ENCODE peak calls at places on chromosomes 5 and 9, in eight cellular contexts. One of them, this sample, is unnamed.

GRCh38 chr5:130496215-130496614 is 592.0 kb downstream of the CHSY3 start:
- DNase-seq in fibroblast of lung: no peak
- DNase-seq in GM12878: no peak
- DNase-seq in IMR-90: no peak
- DNase-seq in fibroblast of mammary gland: peak
- DNase-seq in astrocyte of the spinal cord: no peak
- DNase-seq in spleen: no peak
- DNase-seq in Panc1: no peak
- DNase-seq in this sample: no peak

GRCh38 chr9:128104171-128104618 is 23.3 kb downstream of the PTGES2 start:
- DNase-seq in fibroblast of lung: no peak
- DNase-seq in GM12878: no peak
- DNase-seq in IMR-90: no peak
- DNase-seq in fibroblast of mammary gland: no peak
- DNase-seq in astrocyte of the spinal cord: peak
- DNase-seq in spleen: peak
- DNase-seq in Panc1: no peak
- DNase-seq in this sample: no peak

GRCh38 chr5:94360382-94360781 is 258.0 kb downstream of the KIAA0825 start:
- DNase-seq in fibroblast of lung: no peak
- DNase-seq in GM12878: no peak
- DNase-seq in IMR-90: no peak
- DNase-seq in fibroblast of mammary gland: no peak
- DNase-seq in astrocyte of the spinal cord: no peak
- DNase-seq in spleen: no peak
- DNase-seq in Panc1: no peak
- DNase-seq in this sample: no peak

GRCh38 chr5:149733129-149733900 is 3.2 kb downstream of the PPARGC1B start:
- DNase-seq in fibroblast of lung: no peak
- DNase-seq in GM12878: no peak
- DNase-seq in IMR-90: no peak
- DNase-seq in fibroblast of mammary gland: no peak
- DNase-seq in astrocyte of the spinal cord: no peak
- DNase-seq in spleen: no peak
- DNase-seq in Panc1: no peak
- DNase-seq in this sample: no peak

GRCh38 chr5:171713152-171713551 is 72.5 kb upstream of the SMIM23 start:
- DNase-seq in fibroblast of lung: no peak
- DNase-seq in GM12878: no peak
- DNase-seq in IMR-90: no peak
- DNase-seq in fibroblast of mammary gland: no peak
- DNase-seq in astrocyte of the spinal cord: no peak
- DNase-seq in spleen: no peak
- DNase-seq in Panc1: no peak
- DNase-seq in this sample: no peak

GRCh38 chr9:129140397-129141065 is 29.3 kb downstream of the PTPA start:
- DNase-seq in fibroblast of lung: peak
- DNase-seq in GM12878: no peak
- DNase-seq in IMR-90: peak
- DNase-seq in fibroblast of mammary gland: peak
- DNase-seq in astrocyte of the spinal cord: peak
- DNase-seq in spleen: peak
- DNase-seq in Panc1: no peak
- DNase-seq in this sample: no peak

GRCh38 chr5:60959156-60959555 is 14.2 kb downstream of the NDUFAF2 start:
- DNase-seq in fibroblast of lung: peak
- DNase-seq in GM12878: no peak
- DNase-seq in IMR-90: peak
- DNase-seq in fibroblast of mammary gland: peak
- DNase-seq in astrocyte of the spinal cord: peak
- DNase-seq in spleen: no peak
- DNase-seq in Panc1: no peak
- DNase-seq in this sample: no peak

GRCh38 chr5:168076561-168076991 is 214.9 kb upstream of the WWC1 start:
- DNase-seq in fibroblast of lung: peak
- DNase-seq in GM12878: no peak
- DNase-seq in IMR-90: peak
- DNase-seq in fibroblast of mammary gland: peak
- DNase-seq in astrocyte of the spinal cord: peak
- DNase-seq in spleen: no peak
- DNase-seq in Panc1: no peak
- DNase-seq in this sample: peak

GRCh38 chr5:141574122-141574510 is 44.7 kb downstream of the DIAPH1 start:
- DNase-seq in fibroblast of lung: no peak
- DNase-seq in GM12878: no peak
- DNase-seq in IMR-90: peak
- DNase-seq in fibroblast of mammary gland: no peak
- DNase-seq in astrocyte of the spinal cord: no peak
- DNase-seq in spleen: no peak
- DNase-seq in Panc1: no peak
- DNase-seq in this sample: no peak

GRCh38 chr5:179275381-179275878 is 69.8 kb downstream of the ADAMTS2 start:
- DNase-seq in fibroblast of lung: no peak
- DNase-seq in GM12878: no peak
- DNase-seq in IMR-90: no peak
- DNase-seq in fibroblast of mammary gland: no peak
- DNase-seq in astrocyte of the spinal cord: no peak
- DNase-seq in spleen: no peak
- DNase-seq in Panc1: no peak
- DNase-seq in this sample: no peak

GRCh38 chr5:36398137-36398536 is 96.4 kb upstream of the RANBP3L start:
- DNase-seq in fibroblast of lung: peak
- DNase-seq in GM12878: no peak
- DNase-seq in IMR-90: peak
- DNase-seq in fibroblast of mammary gland: peak
- DNase-seq in astrocyte of the spinal cord: peak
- DNase-seq in spleen: no peak
- DNase-seq in Panc1: no peak
- DNase-seq in this sample: no peak

GRCh38 chr5:82244854-82245635 is 33.1 kb downstream of the RPS23 start:
- DNase-seq in fibroblast of lung: peak
- DNase-seq in GM12878: no peak
- DNase-seq in IMR-90: no peak
- DNase-seq in fibroblast of mammary gland: no peak
- DNase-seq in astrocyte of the spinal cord: no peak
- DNase-seq in spleen: no peak
- DNase-seq in Panc1: no peak
- DNase-seq in this sample: no peak

GRCh38 chr9:127520941-127521918 is 69.9 kb downstream of the LRSAM1 start:
- DNase-seq in fibroblast of lung: peak
- DNase-seq in GM12878: no peak
- DNase-seq in IMR-90: peak
- DNase-seq in fibroblast of mammary gland: peak
- DNase-seq in astrocyte of the spinal cord: peak
- DNase-seq in spleen: no peak
- DNase-seq in Panc1: no peak
- DNase-seq in this sample: no peak

GRCh38 chr9:136202449-136203405 is 2.2 kb downstream of the LHX3 start:
- DNase-seq in fibroblast of lung: no peak
- DNase-seq in GM12878: no peak
- DNase-seq in IMR-90: no peak
- DNase-seq in fibroblast of mammary gland: no peak
- DNase-seq in astrocyte of the spinal cord: no peak
- DNase-seq in spleen: no peak
- DNase-seq in Panc1: no peak
- DNase-seq in this sample: no peak

GRCh38 chr9:133716564-133717112 is 21.5 kb downstream of the SARDH start:
- DNase-seq in fibroblast of lung: no peak
- DNase-seq in GM12878: no peak
- DNase-seq in IMR-90: no peak
- DNase-seq in fibroblast of mammary gland: peak
- DNase-seq in astrocyte of the spinal cord: no peak
- DNase-seq in spleen: no peak
- DNase-seq in Panc1: no peak
- DNase-seq in this sample: no peak

GRCh38 chr9:133717113-133718031 is 20.8 kb downstream of the SARDH start:
- DNase-seq in fibroblast of lung: no peak
- DNase-seq in GM12878: no peak
- DNase-seq in IMR-90: no peak
- DNase-seq in fibroblast of mammary gland: no peak
- DNase-seq in astrocyte of the spinal cord: no peak
- DNase-seq in spleen: peak
- DNase-seq in Panc1: no peak
- DNase-seq in this sample: no peak

GRCh38 chr9:133714606-133715294 is 23.4 kb downstream of the SARDH start:
- DNase-seq in fibroblast of lung: peak
- DNase-seq in GM12878: no peak
- DNase-seq in IMR-90: peak
- DNase-seq in fibroblast of mammary gland: peak
- DNase-seq in astrocyte of the spinal cord: peak
- DNase-seq in spleen: no peak
- DNase-seq in Panc1: no peak
- DNase-seq in this sample: no peak

GRCh38 chr9:133715295-133715865 is 22.8 kb downstream of the SARDH start:
- DNase-seq in fibroblast of lung: peak
- DNase-seq in GM12878: no peak
- DNase-seq in IMR-90: peak
- DNase-seq in fibroblast of mammary gland: peak
- DNase-seq in astrocyte of the spinal cord: peak
- DNase-seq in spleen: peak
- DNase-seq in Panc1: no peak
- DNase-seq in this sample: no peak

DNA sequence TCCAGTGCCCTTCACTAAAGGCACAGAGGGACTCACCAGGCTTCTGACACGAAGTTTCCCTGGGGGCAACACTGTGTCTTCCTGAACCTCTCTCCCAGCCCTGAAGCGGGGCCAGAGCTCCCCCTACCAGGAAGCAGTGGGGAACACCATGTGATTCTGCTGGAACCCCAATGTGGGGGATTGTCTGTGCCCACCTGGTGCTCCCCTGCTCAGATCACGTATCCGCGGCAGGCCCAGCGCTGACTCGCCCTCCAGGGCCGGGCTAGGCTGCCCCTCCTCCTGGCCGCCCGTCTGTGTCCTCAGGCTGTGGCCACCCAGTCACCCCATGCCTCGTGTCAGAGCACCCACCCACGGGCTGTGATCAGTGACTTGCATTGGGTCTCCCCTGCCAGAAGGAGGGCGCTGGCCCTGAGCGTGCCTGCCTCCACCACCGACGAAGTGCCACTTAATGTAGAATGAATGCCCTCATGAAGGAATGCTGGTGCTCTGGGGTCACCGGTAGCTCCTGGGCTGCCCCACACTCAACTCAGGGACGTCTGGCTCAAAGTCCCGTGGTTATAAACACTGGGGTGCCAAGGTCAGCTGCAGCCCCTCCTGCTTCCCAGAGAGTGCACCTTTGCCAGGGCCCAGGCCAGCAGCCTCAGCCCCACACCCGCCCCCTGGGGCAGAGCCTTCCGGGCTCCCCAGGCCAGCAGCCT is 22.1 kb downstream of the SARDH start:
- DNase-seq in fibroblast of lung: peak
- DNase-seq in GM12878: no peak
- DNase-seq in IMR-90: peak
- DNase-seq in fibroblast of mammary gland: peak
- DNase-seq in astrocyte of the spinal cord: no peak
- DNase-seq in spleen: peak
- DNase-seq in Panc1: no peak
- DNase-seq in this sample: no peak
- TF ChIP-seq CTCF in fibroblast of lung: peak
- TF ChIP-seq CTCF in GM12878: peak
- TF ChIP-seq CTCF in IMR-90: peak
- TF ChIP-seq CTCF in fibroblast of mammary gland: peak
- TF ChIP-seq CTCF in astrocyte of the spinal cord: peak
- TF ChIP-seq CTCF in spleen: peak
- TF ChIP-seq CTCF in Panc1: peak
- TF ChIP-seq CTCF in this sample: peak

GRCh38 chr9:16704096-16704488 is 166.4 kb downstream of the BNC2 start:
- DNase-seq in fibroblast of lung: no peak
- DNase-seq in GM12878: no peak
- DNase-seq in IMR-90: no peak
- DNase-seq in fibroblast of mammary gland: peak
- DNase-seq in astrocyte of the spinal cord: no peak
- DNase-seq in spleen: no peak
- DNase-seq in Panc1: no peak
- DNase-seq in this sample: no peak
- H3K4me3 ChIP-seq in fibroblast of lung: peak
- H3K4me3 ChIP-seq in GM12878: no peak
- H3K4me3 ChIP-seq in IMR-90: peak
- H3K4me3 ChIP-seq in fibroblast of mammary gland: peak
- H3K4me3 ChIP-seq in astrocyte of the spinal cord: peak
- H3K4me3 ChIP-seq in spleen: no peak
- H3K4me3 ChIP-seq in Panc1: peak
- H3K4me3 ChIP-seq in this sample: peak

DNA sequence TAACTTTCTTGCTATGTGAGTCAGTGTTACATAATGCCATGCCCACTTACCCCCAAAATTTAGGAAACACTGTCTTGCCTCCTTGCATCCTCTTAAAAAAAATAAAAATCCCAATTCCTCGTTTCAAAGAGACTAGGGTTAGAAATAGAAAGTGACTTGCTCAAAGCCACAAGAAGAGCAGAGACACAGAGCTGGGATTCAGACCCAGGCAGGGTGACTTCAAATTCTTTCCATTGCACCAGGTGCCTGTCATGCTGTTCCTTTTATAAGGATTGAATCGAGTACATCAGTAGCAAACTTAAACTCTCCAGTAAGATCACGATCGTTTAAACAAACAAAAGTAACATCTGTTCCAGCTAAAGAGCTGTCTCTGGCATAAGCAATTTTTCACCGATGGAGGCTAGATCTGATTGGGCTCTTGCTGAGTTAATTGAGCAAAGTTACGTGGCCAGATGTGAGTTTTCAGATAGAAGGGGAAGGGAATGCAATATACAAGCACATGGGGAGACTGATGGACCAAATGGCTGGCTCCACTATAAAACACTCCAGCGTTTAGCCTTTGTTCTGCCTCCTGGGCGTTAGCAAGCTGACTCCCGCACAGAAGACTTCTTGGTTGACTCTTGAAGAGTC is 176.9 kb downstream of the PALM2AKAP2 start:
- DNase-seq in fibroblast of lung: peak
- DNase-seq in GM12878: no peak
- DNase-seq in IMR-90: peak
- DNase-seq in fibroblast of mammary gland: peak
- DNase-seq in astrocyte of the spinal cord: peak
- DNase-seq in spleen: no peak
- DNase-seq in Panc1: no peak
- DNase-seq in this sample: no peak
- TF ChIP-seq CTCF in fibroblast of lung: no peak
- TF ChIP-seq CTCF in GM12878: no peak
- TF ChIP-seq CTCF in IMR-90: no peak
- TF ChIP-seq CTCF in fibroblast of mammary gland: no peak
- TF ChIP-seq CTCF in astrocyte of the spinal cord: no peak
- TF ChIP-seq CTCF in spleen: no peak
- TF ChIP-seq CTCF in Panc1: no peak
- TF ChIP-seq CTCF in this sample: no peak

DNA sequence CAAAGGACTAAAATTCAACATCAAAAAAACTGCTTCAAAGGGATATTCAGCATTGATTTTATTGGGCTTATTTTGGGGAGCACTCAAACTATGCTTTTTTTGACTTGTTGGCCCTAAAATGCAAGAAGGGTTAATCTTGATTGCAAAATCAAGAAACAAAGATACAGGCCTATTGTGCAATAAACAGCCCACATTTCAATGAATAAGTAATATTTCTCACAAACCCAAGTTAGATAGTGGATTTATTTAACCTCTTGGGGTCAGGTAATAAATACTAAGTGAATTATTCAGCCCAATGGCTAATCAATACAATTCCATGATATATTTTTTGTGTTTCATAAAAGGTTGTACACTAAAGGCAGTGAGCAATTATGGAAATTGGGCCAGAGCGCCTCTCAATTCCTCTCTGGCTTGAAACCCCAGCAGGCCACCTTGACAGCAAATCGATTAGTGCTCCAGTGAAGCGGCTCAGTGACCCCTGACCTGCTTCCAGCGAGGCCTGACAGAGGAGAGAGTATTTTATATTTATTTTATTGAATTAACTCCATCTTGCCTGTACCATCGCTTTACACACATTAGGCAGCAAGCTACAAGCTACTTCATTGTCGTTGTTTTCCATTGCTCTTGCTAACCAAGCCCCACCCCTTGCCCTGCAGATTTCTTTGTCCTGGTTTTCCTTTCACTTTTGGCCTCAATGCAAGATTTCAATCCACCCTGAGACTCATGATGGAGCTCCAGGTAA is 65.5 kb downstream of the EBF1 start:
- DNase-seq in fibroblast of lung: no peak
- DNase-seq in GM12878: no peak
- DNase-seq in IMR-90: no peak
- DNase-seq in fibroblast of mammary gland: peak
- DNase-seq in astrocyte of the spinal cord: peak
- DNase-seq in spleen: no peak
- DNase-seq in Panc1: no peak
- DNase-seq in this sample: no peak
- H3K4me3 ChIP-seq in fibroblast of lung: no peak
- H3K4me3 ChIP-seq in GM12878: peak
- H3K4me3 ChIP-seq in IMR-90: no peak
- H3K4me3 ChIP-seq in fibroblast of mammary gland: no peak
- H3K4me3 ChIP-seq in astrocyte of the spinal cord: no peak
- H3K4me3 ChIP-seq in spleen: no peak
- H3K4me3 ChIP-seq in Panc1: no peak
- H3K4me3 ChIP-seq in this sample: no peak

This sample was measured in AG04449.